ENCODE peak calls at places on chromosomes 16 and 17, in seven cellular contexts. G is HepG2, P is HCT116, L is SK-N-SH, M is H1, V is GM12878, I is K562. C is an unnamed sample.

GRCh38 chr17:82235775-82236141 is 6.9 kb downstream of the SLC16A3 start:
- DNase-seq in G (no peak), P (no peak), L (no peak), M (no peak), V (no peak), I (no peak), C (no peak)

GRCh38 chr16:21283521-21284289 is 5.6 kb upstream of the CRYM start:
- DNase-seq in G (peak), P (no peak), L (peak), M (peak), V (no peak), I (no peak), C (no peak)

GRCh38 chr16:19066988-19067348 is 446 bp upstream of the COQ7 start:
- DNase-seq in G (no peak), P (no peak), L (no peak), M (no peak), V (no peak), I (no peak), C (no peak)

GRCh38 chr16:7405166-7405565 is 72.5 kb downstream of the RBFOX1 start:
- DNase-seq in G (peak), P (no peak), L (peak), M (no peak), V (no peak), I (no peak), C (no peak)

GRCh38 chr17:5523249-5523648 is 36.9 kb downstream of the MIS12 start:
- DNase-seq in G (no peak), P (no peak), L (no peak), M (no peak), V (no peak), I (no peak), C (no peak)

GRCh38 chr16:20740007-20740883 is 1.4 kb downstream of the THUMPD1 start:
- DNase-seq in G (peak), P (no peak), L (peak), M (no peak), V (no peak), I (no peak), C (no peak)

GRCh38 chr17:67440311-67441051 is 63.4 kb downstream of the PITPNC1 start:
- DNase-seq in G (no peak), P (no peak), L (no peak), M (no peak), V (no peak), I (no peak), C (no peak)

GRCh38 chr17:76191891-76192290 is 48.4 kb downstream of the RNF157 start:
- DNase-seq in G (no peak), P (no peak), L (no peak), M (no peak), V (peak), I (no peak), C (no peak)

GRCh38 chr17:4666296-4666695 is 24.8 kb upstream of the ALOX15 start:
- DNase-seq in G (no peak), P (no peak), L (no peak), M (no peak), V (no peak), I (no peak), C (no peak)

GRCh38 chr17:65633988-65634387 is 72.5 kb upstream of the AXIN2 start:
- DNase-seq in G (peak), P (no peak), L (no peak), M (no peak), V (no peak), I (no peak), C (no peak)

GRCh38 chr16:10497132-10498088 is 83.0 kb downstream of the EMP2 start:
- DNase-seq in G (no peak), P (no peak), L (no peak), M (no peak), V (no peak), I (peak), C (no peak)

GRCh38 chr16:13427943-13428342 is 492.0 kb upstream of the ERCC4 start:
- DNase-seq in G (no peak), P (no peak), L (no peak), M (no peak), V (no peak), I (no peak), C (no peak)

GRCh38 chr16:61581417-61582046 is 454.7 kb downstream of the CDH8 start:
- DNase-seq in G (no peak), P (no peak), L (no peak), M (no peak), V (no peak), I (no peak), C (no peak)

GRCh38 chr17:44006581-44007345 is 2.3 kb downstream of the NAGS start:
- DNase-seq in G (no peak), P (peak), L (peak), M (peak), V (peak), I (peak), C (peak)

GRCh38 chr17:44008205-44008909 is 3.9 kb downstream of the NAGS start:
- DNase-seq in G (no peak), P (no peak), L (no peak), M (no peak), V (no peak), I (no peak), C (no peak)

GRCh38 chr17:44005865-44006580 is 1.6 kb downstream of the NAGS start:
- DNase-seq in G (no peak), P (no peak), L (peak), M (no peak), V (no peak), I (no peak), C (no peak)

GRCh38 chr17:44005527-44005864 is 1.1 kb downstream of the NAGS start:
- DNase-seq in G (no peak), P (no peak), L (no peak), M (no peak), V (no peak), I (no peak), C (no peak)

DNA sequence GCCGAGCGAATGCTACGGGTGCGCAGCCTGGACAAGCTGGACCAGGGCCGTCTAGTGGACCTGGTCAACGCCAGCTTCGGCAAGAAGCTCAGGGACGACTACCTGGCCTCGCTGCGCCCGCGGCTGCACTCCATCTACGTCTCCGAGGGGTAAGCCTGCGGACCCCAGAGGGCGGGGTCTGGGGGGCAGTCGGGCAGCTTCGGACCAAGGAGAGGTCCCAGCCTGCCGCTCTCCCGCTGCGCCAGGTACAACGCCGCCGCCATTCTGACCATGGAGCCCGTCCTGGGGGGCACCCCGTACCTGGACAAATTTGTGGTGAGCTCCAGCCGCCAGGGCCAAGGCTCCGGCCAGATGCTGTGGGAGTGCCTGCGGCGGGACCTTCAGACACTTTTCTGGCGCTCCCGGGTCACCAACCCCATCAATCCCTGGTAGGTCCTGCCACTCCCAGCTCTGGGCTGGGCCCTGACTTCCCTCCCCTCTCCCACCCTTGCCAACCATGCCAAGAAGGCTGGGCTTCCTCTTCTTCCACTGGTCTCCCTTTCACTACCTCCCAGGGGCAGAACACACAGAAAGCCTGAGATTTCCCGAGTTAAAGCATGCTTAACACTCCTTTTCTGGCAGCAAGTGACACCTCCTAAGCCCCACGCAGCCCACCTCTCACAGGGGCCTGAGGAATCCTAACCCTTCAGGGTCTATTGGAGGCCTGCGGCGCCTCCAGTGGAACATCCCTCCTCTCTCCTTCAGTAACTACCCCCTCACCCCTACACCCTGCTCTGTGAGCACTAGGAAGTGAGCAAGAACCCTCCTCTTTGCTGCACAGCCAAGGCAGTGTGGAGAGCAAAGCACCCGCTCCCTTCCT is 3.2 kb downstream of the NAGS start:
- DNase-seq in G (no peak), P (no peak), L (peak), M (no peak), V (no peak), I (no peak), C (no peak)
- TF ChIP-seq SIN3A in G (no peak), P (no peak), L (no peak), M (no peak), V (no peak), I (no peak), C (peak)

GRCh38 chr17:28538296-28538895 is 14.0 kb downstream of the UNC119 start:
- DNase-seq in G (no peak), P (no peak), L (no peak), M (no peak), V (no peak), I (no peak), C (no peak)

GRCh38 chr17:28536532-28537218 is 15.7 kb downstream of the UNC119 start:
- DNase-seq in G (no peak), P (no peak), L (no peak), M (no peak), V (no peak), I (no peak), C (no peak)

GRCh38 chr17:28537219-28537610 is 15.2 kb downstream of the UNC119 start:
- DNase-seq in G (no peak), P (no peak), L (no peak), M (no peak), V (no peak), I (no peak), C (no peak)

GRCh38 chr17:28541439-28541838 is 11.0 kb downstream of the UNC119 start:
- DNase-seq in G (no peak), P (no peak), L (no peak), M (no peak), V (no peak), I (no peak), C (no peak)

DNA sequence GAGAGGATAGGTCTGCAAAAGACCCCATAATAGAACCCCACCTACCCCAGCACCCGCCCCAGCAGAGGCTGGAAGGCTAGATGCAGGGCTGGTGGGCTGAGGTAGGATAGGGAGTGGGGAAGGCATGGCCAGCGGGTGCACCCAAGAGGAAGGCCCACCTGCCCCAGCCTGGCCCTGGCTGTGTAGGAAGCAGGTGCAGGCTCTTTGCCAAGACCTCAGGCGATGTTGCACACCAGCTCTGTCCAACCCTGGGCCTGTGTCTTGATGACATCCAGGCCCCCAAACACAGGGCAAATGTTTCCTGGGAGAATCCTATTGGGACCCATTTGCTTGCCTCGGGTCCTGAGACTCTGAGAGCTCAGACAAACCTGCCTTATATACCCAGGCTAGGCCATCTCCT is 12.2 kb downstream of the UNC119 start:
- DNase-seq in G (no peak), P (no peak), L (peak), M (no peak), V (no peak), I (no peak), C (no peak)
- H3K27ac ChIP-seq in G (no peak), P (no peak), L (no peak), M (no peak), V (no peak), I (no peak), C (no peak)

DNA sequence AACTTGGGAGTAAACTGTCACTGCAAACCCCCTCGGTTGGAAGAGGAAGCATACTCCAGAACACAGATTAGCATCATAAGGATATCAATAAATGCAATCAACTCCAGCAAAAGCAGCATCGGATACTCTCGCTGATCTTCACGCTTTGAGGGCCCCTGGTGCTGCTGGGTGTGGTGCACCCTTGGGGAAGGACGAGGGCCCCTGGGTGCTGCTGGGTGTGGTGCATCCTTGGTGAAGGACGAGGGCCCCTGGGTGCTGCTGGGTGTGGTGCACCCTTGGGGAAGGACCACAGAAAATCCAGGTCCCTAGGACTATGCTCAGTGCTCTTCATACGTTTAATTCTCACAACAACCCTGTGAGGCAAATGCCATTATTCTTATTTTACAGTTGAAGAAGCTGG is 54.2 kb downstream of the VPS53 start:
- DNase-seq in G (no peak), P (no peak), L (no peak), M (no peak), V (no peak), I (no peak), C (no peak)
- TF ChIP-seq SIN3A in G (no peak), P (no peak), L (no peak), M (no peak), V (no peak), I (no peak), C (no peak)

GRCh38 chr16:87344165-87344930 is 27.2 kb upstream of the C16orf95 start:
- DNase-seq in G (no peak), P (no peak), L (no peak), M (no peak), V (no peak), I (no peak), C (no peak)
- H3K27ac ChIP-seq in G (no peak), P (no peak), L (no peak), M (no peak), V (no peak), I (no peak), C (no peak)

GRCh38 chr17:48330386-48330785 is 99.6 kb downstream of the SKAP1 start:
- DNase-seq in G (no peak), P (no peak), L (no peak), M (no peak), V (no peak), I (no peak), C (no peak)

GRCh38 chr17:48333034-48333491 is 97.0 kb downstream of the SKAP1 start:
- DNase-seq in G (no peak), P (no peak), L (no peak), M (no peak), V (no peak), I (no peak), C (peak)

GRCh38 chr17:48330877-48331276 is 99.1 kb downstream of the SKAP1 start:
- DNase-seq in G (no peak), P (no peak), L (no peak), M (no peak), V (no peak), I (no peak), C (no peak)

GRCh38 chr17:48326311-48326710 is 103.7 kb downstream of the SKAP1 start:
- DNase-seq in G (no peak), P (no peak), L (no peak), M (no peak), V (no peak), I (no peak), C (no peak)

DNA sequence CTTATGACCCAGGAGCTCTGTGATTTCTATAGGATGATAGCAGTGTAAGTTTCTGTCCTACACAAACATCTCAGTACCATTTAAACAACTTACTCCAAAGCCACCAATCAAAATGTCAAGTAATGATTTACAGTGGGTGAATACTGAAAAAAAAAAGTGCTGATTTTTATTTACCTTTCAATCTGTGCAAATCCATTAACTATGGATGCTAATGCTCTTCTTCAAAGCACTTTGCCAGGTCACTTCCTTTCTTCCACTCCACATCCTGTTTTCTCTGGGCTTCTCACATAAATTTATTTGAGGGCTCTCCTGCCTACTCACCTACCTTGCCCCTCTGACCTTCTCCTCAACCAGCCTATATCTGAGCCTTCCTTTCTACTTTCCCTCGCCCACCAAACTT is 101.6 kb downstream of the SKAP1 start:
- DNase-seq in G (no peak), P (no peak), L (no peak), M (no peak), V (no peak), I (no peak), C (no peak)
- TF ChIP-seq SIN3A in G (no peak), P (no peak), L (no peak), M (no peak), V (no peak), I (no peak), C (no peak)